ENCODE peak calls at places on chromosome 7, in eight cellular contexts. One of them, this sample, is unnamed.

GRCh38 chr7:157320607-157320979 is 16.2 kb upstream of the DNAJB6 start:
- DNase-seq in tibial artery: no peak
- DNase-seq in MM.1S: no peak
- DNase-seq in pancreas: no peak
- DNase-seq in fibroblast of lung: peak; percentile 55
- DNase-seq in prostate gland: no peak
- DNase-seq in colonic mucosa: no peak
- DNase-seq in ovary: no peak
- DNase-seq in this sample: no peak

GRCh38 chr7:102008535-102009262 is 191.3 kb downstream of the CUX1 start:
- DNase-seq in tibial artery: no peak
- DNase-seq in MM.1S: no peak
- DNase-seq in pancreas: peak; percentile 24
- DNase-seq in fibroblast of lung: no peak
- DNase-seq in prostate gland: no peak
- DNase-seq in colonic mucosa: peak; percentile 84
- DNase-seq in ovary: no peak
- DNase-seq in this sample: no peak

GRCh38 chr7:26853788-26854393 is 10.5 kb downstream of the SKAP2 start:
- DNase-seq in tibial artery: no peak
- DNase-seq in MM.1S: peak; percentile 42
- DNase-seq in pancreas: no peak
- DNase-seq in fibroblast of lung: peak; percentile 87
- DNase-seq in prostate gland: no peak
- DNase-seq in colonic mucosa: no peak
- DNase-seq in ovary: no peak
- DNase-seq in this sample: no peak

GRCh38 chr7:43872401-43873165 is 3.3 kb upstream of the MRPS24 start:
- DNase-seq in tibial artery: peak; percentile 78
- DNase-seq in MM.1S: no peak
- DNase-seq in pancreas: no peak
- DNase-seq in fibroblast of lung: peak; percentile 91
- DNase-seq in prostate gland: no peak
- DNase-seq in colonic mucosa: peak; percentile 46
- DNase-seq in ovary: no peak
- DNase-seq in this sample: peak; percentile 86

GRCh38 chr7:55206235-55207029 is 158.7 kb upstream of the LANCL2 start:
- DNase-seq in tibial artery: no peak
- DNase-seq in MM.1S: no peak
- DNase-seq in pancreas: no peak
- DNase-seq in fibroblast of lung: no peak
- DNase-seq in prostate gland: no peak
- DNase-seq in colonic mucosa: no peak
- DNase-seq in ovary: no peak
- DNase-seq in this sample: no peak

GRCh38 chr7:158975526-158976467 is 119.4 kb downstream of the DYNC2I1 start:
- DNase-seq in tibial artery: no peak
- DNase-seq in MM.1S: peak; percentile 69
- DNase-seq in pancreas: no peak
- DNase-seq in fibroblast of lung: no peak
- DNase-seq in prostate gland: no peak
- DNase-seq in colonic mucosa: no peak
- DNase-seq in ovary: no peak
- DNase-seq in this sample: no peak

GRCh38 chr7:66877577-66878300 is 43.3 kb upstream of the TMEM248 start:
- DNase-seq in tibial artery: no peak
- DNase-seq in MM.1S: no peak
- DNase-seq in pancreas: no peak
- DNase-seq in fibroblast of lung: peak; percentile 8
- DNase-seq in prostate gland: no peak
- DNase-seq in colonic mucosa: no peak
- DNase-seq in ovary: no peak
- DNase-seq in this sample: no peak

GRCh38 chr7:124536156-124536762 is 229.3 kb downstream of the GPR37 start:
- DNase-seq in tibial artery: no peak
- DNase-seq in MM.1S: no peak
- DNase-seq in pancreas: no peak
- DNase-seq in fibroblast of lung: peak; percentile 74
- DNase-seq in prostate gland: no peak
- DNase-seq in colonic mucosa: no peak
- DNase-seq in ovary: no peak
- DNase-seq in this sample: no peak

GRCh38 chr7:299628-300027 is 9.7 kb downstream of the FOXL3 start:
- DNase-seq in tibial artery: no peak
- DNase-seq in MM.1S: no peak
- DNase-seq in pancreas: peak; percentile 30
- DNase-seq in fibroblast of lung: no peak
- DNase-seq in prostate gland: no peak
- DNase-seq in colonic mucosa: no peak
- DNase-seq in ovary: no peak
- DNase-seq in this sample: no peak

GRCh38 chr7:100802951-100803350 is 24.4 kb downstream of the EPHB4 start:
- DNase-seq in tibial artery: no peak
- DNase-seq in MM.1S: no peak
- DNase-seq in pancreas: no peak
- DNase-seq in fibroblast of lung: no peak
- DNase-seq in prostate gland: no peak
- DNase-seq in colonic mucosa: peak; percentile 63
- DNase-seq in ovary: peak; percentile 69
- DNase-seq in this sample: no peak

GRCh38 chr7:134761206-134761786 is 18.1 kb upstream of the CALD1 start:
- DNase-seq in tibial artery: no peak
- DNase-seq in MM.1S: no peak
- DNase-seq in pancreas: no peak
- DNase-seq in fibroblast of lung: no peak
- DNase-seq in prostate gland: no peak
- DNase-seq in colonic mucosa: no peak
- DNase-seq in ovary: no peak
- DNase-seq in this sample: no peak

GRCh38 chr7:77993823-77994222 is 195.2 kb downstream of the PHTF2 start:
- DNase-seq in tibial artery: no peak
- DNase-seq in MM.1S: no peak
- DNase-seq in pancreas: no peak
- DNase-seq in fibroblast of lung: no peak
- DNase-seq in prostate gland: no peak
- DNase-seq in colonic mucosa: no peak
- DNase-seq in ovary: no peak
- DNase-seq in this sample: no peak

GRCh38 chr7:36155811-36156361 is 2.8 kb downstream of the EEPD1 start:
- DNase-seq in tibial artery: peak; percentile 53
- DNase-seq in MM.1S: no peak
- DNase-seq in pancreas: no peak
- DNase-seq in fibroblast of lung: peak; percentile 50
- DNase-seq in prostate gland: peak; percentile 43
- DNase-seq in colonic mucosa: peak; percentile 43
- DNase-seq in ovary: peak; percentile 68
- DNase-seq in this sample: peak; percentile 71

DNA sequence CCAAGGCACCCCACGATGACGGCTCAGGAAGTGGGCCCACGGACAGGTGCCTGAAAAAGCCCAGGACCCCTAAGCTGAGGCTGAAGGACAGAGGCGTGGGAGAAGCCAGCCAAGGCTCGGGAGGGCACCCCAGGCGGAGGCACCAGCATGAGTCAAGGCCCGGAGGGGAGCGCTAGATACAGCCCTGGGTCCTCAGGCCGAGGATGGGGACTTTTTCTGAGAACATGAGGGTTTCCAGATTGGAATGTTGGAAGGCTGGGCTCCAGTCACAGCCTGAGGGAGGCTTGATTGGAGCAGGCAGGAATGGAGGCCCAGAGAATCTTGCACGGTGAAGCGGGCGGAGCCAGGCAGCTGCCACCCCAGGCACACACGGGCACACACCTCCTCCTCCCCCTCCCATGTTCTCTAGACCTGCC is 19.0 kb upstream of the ELFN1 start:
- DNase-seq in tibial artery: no peak
- DNase-seq in MM.1S: no peak
- DNase-seq in pancreas: no peak
- DNase-seq in fibroblast of lung: no peak
- DNase-seq in prostate gland: no peak
- DNase-seq in colonic mucosa: no peak
- DNase-seq in ovary: no peak
- DNase-seq in this sample: no peak
- H3K4me1 ChIP-seq in tibial artery: peaks cover 25% of the 10 kb centered on the region
- H3K4me1 ChIP-seq in MM.1S: no peaks in the 10 kb centered on the region
- H3K4me1 ChIP-seq in pancreas: peaks cover 3% of the 10 kb centered on the region
- H3K4me1 ChIP-seq in fibroblast of lung: no peaks in the 10 kb centered on the region
- H3K4me1 ChIP-seq in prostate gland: peaks cover 5% of the 10 kb centered on the region
- H3K4me1 ChIP-seq in colonic mucosa: no peaks in the 10 kb centered on the region
- H3K4me1 ChIP-seq in ovary: no peaks in the 10 kb centered on the region
- H3K4me1 ChIP-seq in this sample: peaks cover 13% of the 10 kb centered on the region

GRCh38 chr7:37342170-37342569 is 106.5 kb downstream of the ELMO1 start:
- DNase-seq in tibial artery: no peak
- DNase-seq in MM.1S: no peak
- DNase-seq in pancreas: no peak
- DNase-seq in fibroblast of lung: no peak
- DNase-seq in prostate gland: no peak
- DNase-seq in colonic mucosa: no peak
- DNase-seq in ovary: no peak
- DNase-seq in this sample: no peak
- H3K4me3 ChIP-seq in tibial artery: no peak overlapping the region
- H3K4me3 ChIP-seq in MM.1S: peak overlapping the region; percentile 86
- H3K4me3 ChIP-seq in pancreas: no peak overlapping the region
- H3K4me3 ChIP-seq in fibroblast of lung: no peak overlapping the region
- H3K4me3 ChIP-seq in prostate gland: no peak overlapping the region
- H3K4me3 ChIP-seq in colonic mucosa: no peak overlapping the region
- H3K4me3 ChIP-seq in ovary: no peak overlapping the region
- H3K4me3 ChIP-seq in this sample: no peak overlapping the region

DNA sequence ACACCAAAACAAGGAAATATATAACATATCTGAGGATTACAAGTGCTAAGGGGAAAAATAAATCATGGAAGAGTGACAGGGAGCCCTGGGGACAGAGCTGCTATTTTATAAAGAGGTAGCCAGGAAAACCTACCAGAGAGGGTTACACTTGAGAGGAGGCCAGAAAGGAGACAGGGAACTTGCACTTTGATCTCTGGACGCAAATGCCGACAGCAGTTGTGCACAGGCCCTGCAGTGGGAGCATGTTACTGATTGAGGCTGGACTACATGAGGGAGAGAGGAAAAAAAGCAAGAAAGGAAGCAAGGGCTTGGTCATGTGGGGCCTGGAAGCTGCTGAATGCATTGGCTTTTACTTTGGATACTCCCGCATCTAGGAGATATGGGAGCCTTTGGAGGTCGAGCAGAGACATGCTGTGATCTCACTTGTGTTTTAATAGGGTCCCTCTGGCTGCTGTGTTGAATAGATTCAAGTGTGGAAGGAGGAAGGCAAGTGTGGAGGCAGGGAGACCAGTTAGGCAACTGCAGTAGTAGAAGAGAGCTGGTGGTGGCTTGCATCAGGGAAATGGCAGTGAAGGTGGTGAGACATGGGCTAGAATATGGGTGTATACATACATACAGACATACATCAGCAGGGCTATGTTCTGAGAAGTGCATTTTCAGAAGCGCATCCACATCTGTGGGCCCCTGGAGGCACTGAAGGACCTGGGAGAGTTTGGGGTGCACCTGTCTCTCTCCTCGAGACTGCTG is 26.2 kb downstream of the MINDY4 start:
- DNase-seq in tibial artery: no peak
- DNase-seq in MM.1S: no peak
- DNase-seq in pancreas: no peak
- DNase-seq in fibroblast of lung: no peak
- DNase-seq in prostate gland: no peak
- DNase-seq in colonic mucosa: peak; percentile 46
- DNase-seq in ovary: no peak
- DNase-seq in this sample: no peak
- H3K4me1 ChIP-seq in tibial artery: peaks cover 57% of the 10 kb centered on the region
- H3K4me1 ChIP-seq in MM.1S: peaks cover 29% of the 10 kb centered on the region
- H3K4me1 ChIP-seq in pancreas: peaks cover 4% of the 10 kb centered on the region
- H3K4me1 ChIP-seq in fibroblast of lung: peaks cover 49% of the 10 kb centered on the region
- H3K4me1 ChIP-seq in prostate gland: no peaks in the 10 kb centered on the region
- H3K4me1 ChIP-seq in colonic mucosa: peaks cover 4% of the 10 kb centered on the region
- H3K4me1 ChIP-seq in ovary: peaks cover 7% of the 10 kb centered on the region
- H3K4me1 ChIP-seq in this sample: peaks cover 41% of the 10 kb centered on the region

DNA sequence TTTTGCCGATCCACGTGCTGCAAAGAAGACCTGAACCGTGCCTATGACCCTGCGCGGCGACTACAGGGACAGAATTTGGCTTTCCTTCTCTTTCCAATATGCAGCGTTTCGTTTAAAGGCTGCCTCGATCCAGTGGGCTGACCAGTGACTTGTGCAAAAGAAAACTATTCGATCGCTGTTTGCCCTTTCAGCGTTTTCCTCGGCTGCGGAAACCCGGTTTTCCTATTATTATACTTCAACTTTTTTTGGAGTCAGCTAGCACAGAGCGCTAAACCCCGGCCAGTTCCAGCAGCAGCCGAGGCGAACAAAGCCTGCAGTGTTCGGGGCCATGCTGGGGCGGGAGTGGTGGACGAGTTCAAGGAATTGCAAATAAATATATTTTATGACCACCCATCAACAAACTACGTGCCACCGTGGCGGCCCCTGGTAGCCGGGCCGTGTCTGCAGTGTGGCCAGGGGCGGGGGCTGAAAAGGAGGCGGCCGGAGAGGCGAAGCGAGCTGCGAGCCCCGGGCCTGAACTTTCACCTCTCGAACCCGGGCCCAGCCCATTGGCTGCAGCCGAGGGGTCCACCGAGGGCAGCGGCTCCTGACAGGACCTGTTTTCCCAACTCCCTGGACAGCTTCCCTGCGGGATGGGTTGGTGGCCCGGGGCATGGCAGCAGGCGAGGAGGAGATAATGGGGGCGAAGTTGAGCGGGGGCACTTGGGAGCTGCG is 164.3 kb upstream of the PPP1R3A start:
- DNase-seq in tibial artery: peak; percentile 23
- DNase-seq in MM.1S: no peak
- DNase-seq in pancreas: peak; percentile 79
- DNase-seq in fibroblast of lung: peak; percentile 47
- DNase-seq in prostate gland: no peak
- DNase-seq in colonic mucosa: peak; percentile 67
- DNase-seq in ovary: peak; percentile 46
- DNase-seq in this sample: no peak
- H3K4me3 ChIP-seq in tibial artery: peak overlapping the region; percentile 42
- H3K4me3 ChIP-seq in MM.1S: peak overlapping the region; percentile 47
- H3K4me3 ChIP-seq in pancreas: peak overlapping the region; percentile 31
- H3K4me3 ChIP-seq in fibroblast of lung: peak overlapping the region; percentile 56
- H3K4me3 ChIP-seq in prostate gland: peak overlapping the region; percentile 7
- H3K4me3 ChIP-seq in colonic mucosa: peak overlapping the region; percentile 56
- H3K4me3 ChIP-seq in ovary: peak overlapping the region; percentile 80
- H3K4me3 ChIP-seq in this sample: peak overlapping the region; percentile 89

This sample was measured in ascending aorta.